ENCODE peak calls at places on chromosomes 7 and 10, in seven cellular contexts. One of them, this sample, is unnamed.

GRCh38 chr10:15223174-15223573 is 54.7 kb upstream of the NMT2 start:
- DNase-seq in fibroblast of mammary gland: peak
- DNase-seq in sciatic nerve: peak
- DNase-seq in activated CD4-positive, CD25-positive, alpha-beta regulatory T cell: no peak
- DNase-seq in stimulated activated naive B cell treated with anti-CD40 and anti-IgM and Interleukin-4, amounts not matched to agents 10 μg/mL and 1 μg/mL and 100 μg/mL, for 72 hours: no peak
- DNase-seq in NCI-H2171 treated with DMSO at 0.1 percent for 48 hours: no peak
- DNase-seq in PC-9: no peak
- DNase-seq in this sample: no peak

GRCh38 chr10:18005781-18006456 is 54.2 kb downstream of the SLC39A12 start:
- DNase-seq in fibroblast of mammary gland: peak
- DNase-seq in sciatic nerve: no peak
- DNase-seq in activated CD4-positive, CD25-positive, alpha-beta regulatory T cell: no peak
- DNase-seq in stimulated activated naive B cell treated with anti-CD40 and anti-IgM and Interleukin-4, amounts not matched to agents 10 μg/mL and 1 μg/mL and 100 μg/mL, for 72 hours: no peak
- DNase-seq in NCI-H2171 treated with DMSO at 0.1 percent for 48 hours: no peak
- DNase-seq in PC-9: no peak
- DNase-seq in this sample: no peak

GRCh38 chr7:66837007-66837406 is 84.0 kb upstream of the TMEM248 start:
- DNase-seq in fibroblast of mammary gland: peak
- DNase-seq in sciatic nerve: no peak
- DNase-seq in activated CD4-positive, CD25-positive, alpha-beta regulatory T cell: no peak
- DNase-seq in stimulated activated naive B cell treated with anti-CD40 and anti-IgM and Interleukin-4, amounts not matched to agents 10 μg/mL and 1 μg/mL and 100 μg/mL, for 72 hours: no peak
- DNase-seq in NCI-H2171 treated with DMSO at 0.1 percent for 48 hours: no peak
- DNase-seq in PC-9: no peak
- DNase-seq in this sample: no peak

GRCh38 chr10:122019414-122019975 is 30.5 kb downstream of the TACC2 start:
- DNase-seq in fibroblast of mammary gland: no peak
- DNase-seq in sciatic nerve: no peak
- DNase-seq in activated CD4-positive, CD25-positive, alpha-beta regulatory T cell: no peak
- DNase-seq in stimulated activated naive B cell treated with anti-CD40 and anti-IgM and Interleukin-4, amounts not matched to agents 10 μg/mL and 1 μg/mL and 100 μg/mL, for 72 hours: no peak
- DNase-seq in NCI-H2171 treated with DMSO at 0.1 percent for 48 hours: no peak
- DNase-seq in PC-9: peak
- DNase-seq in this sample: no peak

GRCh38 chr7:38141187-38141586 is 36.9 kb upstream of the STARD3NL start:
- DNase-seq in fibroblast of mammary gland: no peak
- DNase-seq in sciatic nerve: no peak
- DNase-seq in activated CD4-positive, CD25-positive, alpha-beta regulatory T cell: no peak
- DNase-seq in stimulated activated naive B cell treated with anti-CD40 and anti-IgM and Interleukin-4, amounts not matched to agents 10 μg/mL and 1 μg/mL and 100 μg/mL, for 72 hours: no peak
- DNase-seq in NCI-H2171 treated with DMSO at 0.1 percent for 48 hours: no peak
- DNase-seq in PC-9: no peak
- DNase-seq in this sample: no peak

GRCh38 chr10:75111906-75112703 is 649 bp downstream of the SAMD8 start:
- DNase-seq in fibroblast of mammary gland: peak
- DNase-seq in sciatic nerve: peak
- DNase-seq in activated CD4-positive, CD25-positive, alpha-beta regulatory T cell: no peak
- DNase-seq in stimulated activated naive B cell treated with anti-CD40 and anti-IgM and Interleukin-4, amounts not matched to agents 10 μg/mL and 1 μg/mL and 100 μg/mL, for 72 hours: peak
- DNase-seq in NCI-H2171 treated with DMSO at 0.1 percent for 48 hours: peak
- DNase-seq in PC-9: no peak
- DNase-seq in this sample: no peak

GRCh38 chr10:119802068-119802538 is 70.5 kb downstream of the MCMBP start:
- DNase-seq in fibroblast of mammary gland: no peak
- DNase-seq in sciatic nerve: no peak
- DNase-seq in activated CD4-positive, CD25-positive, alpha-beta regulatory T cell: no peak
- DNase-seq in stimulated activated naive B cell treated with anti-CD40 and anti-IgM and Interleukin-4, amounts not matched to agents 10 μg/mL and 1 μg/mL and 100 μg/mL, for 72 hours: no peak
- DNase-seq in NCI-H2171 treated with DMSO at 0.1 percent for 48 hours: no peak
- DNase-seq in PC-9: no peak
- DNase-seq in this sample: no peak

GRCh38 chr7:116139007-116139406 is 71.3 kb upstream of the TES start:
- DNase-seq in fibroblast of mammary gland: peak
- DNase-seq in sciatic nerve: no peak
- DNase-seq in activated CD4-positive, CD25-positive, alpha-beta regulatory T cell: no peak
- DNase-seq in stimulated activated naive B cell treated with anti-CD40 and anti-IgM and Interleukin-4, amounts not matched to agents 10 μg/mL and 1 μg/mL and 100 μg/mL, for 72 hours: no peak
- DNase-seq in NCI-H2171 treated with DMSO at 0.1 percent for 48 hours: no peak
- DNase-seq in PC-9: no peak
- DNase-seq in this sample: no peak

GRCh38 chr10:48482207-48482606 is 122.7 kb downstream of the ARHGAP22 start:
- DNase-seq in fibroblast of mammary gland: no peak
- DNase-seq in sciatic nerve: no peak
- DNase-seq in activated CD4-positive, CD25-positive, alpha-beta regulatory T cell: no peak
- DNase-seq in stimulated activated naive B cell treated with anti-CD40 and anti-IgM and Interleukin-4, amounts not matched to agents 10 μg/mL and 1 μg/mL and 100 μg/mL, for 72 hours: no peak
- DNase-seq in NCI-H2171 treated with DMSO at 0.1 percent for 48 hours: no peak
- DNase-seq in PC-9: no peak
- DNase-seq in this sample: no peak

GRCh38 chr7:24959735-24960485 is 20.1 kb downstream of the OSBPL3 start:
- DNase-seq in fibroblast of mammary gland: no peak
- DNase-seq in sciatic nerve: no peak
- DNase-seq in activated CD4-positive, CD25-positive, alpha-beta regulatory T cell: no peak
- DNase-seq in stimulated activated naive B cell treated with anti-CD40 and anti-IgM and Interleukin-4, amounts not matched to agents 10 μg/mL and 1 μg/mL and 100 μg/mL, for 72 hours: no peak
- DNase-seq in NCI-H2171 treated with DMSO at 0.1 percent for 48 hours: no peak
- DNase-seq in PC-9: no peak
- DNase-seq in this sample: no peak

GRCh38 chr7:95596183-95597135 is at the start of gene PDK4:
- DNase-seq in fibroblast of mammary gland: peak
- DNase-seq in sciatic nerve: peak
- DNase-seq in activated CD4-positive, CD25-positive, alpha-beta regulatory T cell: no peak
- DNase-seq in stimulated activated naive B cell treated with anti-CD40 and anti-IgM and Interleukin-4, amounts not matched to agents 10 μg/mL and 1 μg/mL and 100 μg/mL, for 72 hours: peak
- DNase-seq in NCI-H2171 treated with DMSO at 0.1 percent for 48 hours: peak
- DNase-seq in PC-9: peak
- DNase-seq in this sample: no peak

GRCh38 chr7:87404674-87405073 is 59.2 kb downstream of the CROT start:
- DNase-seq in fibroblast of mammary gland: no peak
- DNase-seq in sciatic nerve: no peak
- DNase-seq in activated CD4-positive, CD25-positive, alpha-beta regulatory T cell: no peak
- DNase-seq in stimulated activated naive B cell treated with anti-CD40 and anti-IgM and Interleukin-4, amounts not matched to agents 10 μg/mL and 1 μg/mL and 100 μg/mL, for 72 hours: no peak
- DNase-seq in NCI-H2171 treated with DMSO at 0.1 percent for 48 hours: no peak
- DNase-seq in PC-9: no peak
- DNase-seq in this sample: no peak

GRCh38 chr7:133794490-133794889 is 332.6 kb upstream of the LRGUK start:
- DNase-seq in fibroblast of mammary gland: peak
- DNase-seq in sciatic nerve: no peak
- DNase-seq in activated CD4-positive, CD25-positive, alpha-beta regulatory T cell: no peak
- DNase-seq in stimulated activated naive B cell treated with anti-CD40 and anti-IgM and Interleukin-4, amounts not matched to agents 10 μg/mL and 1 μg/mL and 100 μg/mL, for 72 hours: no peak
- DNase-seq in NCI-H2171 treated with DMSO at 0.1 percent for 48 hours: peak
- DNase-seq in PC-9: no peak
- DNase-seq in this sample: no peak

GRCh38 chr10:112959207-112959838 is 9.3 kb downstream of the TCF7L2 start:
- DNase-seq in fibroblast of mammary gland: peak
- DNase-seq in sciatic nerve: no peak
- DNase-seq in activated CD4-positive, CD25-positive, alpha-beta regulatory T cell: no peak
- DNase-seq in stimulated activated naive B cell treated with anti-CD40 and anti-IgM and Interleukin-4, amounts not matched to agents 10 μg/mL and 1 μg/mL and 100 μg/mL, for 72 hours: no peak
- DNase-seq in NCI-H2171 treated with DMSO at 0.1 percent for 48 hours: no peak
- DNase-seq in PC-9: no peak
- DNase-seq in this sample: no peak

GRCh38 chr7:56092789-56093531 is at the start of gene PHKG1:
- DNase-seq in fibroblast of mammary gland: peak
- DNase-seq in sciatic nerve: peak
- DNase-seq in activated CD4-positive, CD25-positive, alpha-beta regulatory T cell: no peak
- DNase-seq in stimulated activated naive B cell treated with anti-CD40 and anti-IgM and Interleukin-4, amounts not matched to agents 10 μg/mL and 1 μg/mL and 100 μg/mL, for 72 hours: no peak
- DNase-seq in NCI-H2171 treated with DMSO at 0.1 percent for 48 hours: no peak
- DNase-seq in PC-9: no peak
- DNase-seq in this sample: no peak

GRCh38 chr7:132402751-132403245 is 173.5 kb downstream of the PLXNA4 start:
- DNase-seq in fibroblast of mammary gland: peak
- DNase-seq in sciatic nerve: no peak
- DNase-seq in activated CD4-positive, CD25-positive, alpha-beta regulatory T cell: no peak
- DNase-seq in stimulated activated naive B cell treated with anti-CD40 and anti-IgM and Interleukin-4, amounts not matched to agents 10 μg/mL and 1 μg/mL and 100 μg/mL, for 72 hours: no peak
- DNase-seq in NCI-H2171 treated with DMSO at 0.1 percent for 48 hours: no peak
- DNase-seq in PC-9: no peak
- DNase-seq in this sample: no peak

GRCh38 chr7:155804897-155805825 is 7.1 kb downstream of the SHH start:
- DNase-seq in fibroblast of mammary gland: peak
- DNase-seq in sciatic nerve: no peak
- DNase-seq in activated CD4-positive, CD25-positive, alpha-beta regulatory T cell: peak
- DNase-seq in stimulated activated naive B cell treated with anti-CD40 and anti-IgM and Interleukin-4, amounts not matched to agents 10 μg/mL and 1 μg/mL and 100 μg/mL, for 72 hours: peak
- DNase-seq in NCI-H2171 treated with DMSO at 0.1 percent for 48 hours: peak
- DNase-seq in PC-9: no peak
- DNase-seq in this sample: peak

GRCh38 chr7:106178593-106179134 is 66.6 kb upstream of the SYPL1 start:
- DNase-seq in fibroblast of mammary gland: peak
- DNase-seq in sciatic nerve: no peak
- DNase-seq in activated CD4-positive, CD25-positive, alpha-beta regulatory T cell: no peak
- DNase-seq in stimulated activated naive B cell treated with anti-CD40 and anti-IgM and Interleukin-4, amounts not matched to agents 10 μg/mL and 1 μg/mL and 100 μg/mL, for 72 hours: no peak
- DNase-seq in NCI-H2171 treated with DMSO at 0.1 percent for 48 hours: peak
- DNase-seq in PC-9: peak
- DNase-seq in this sample: no peak